ENCODE peak calls at places on chromosomes 11 and 22, in nine cellular contexts. I, S, B, L, Z, U, C, J and D are unnamed samples.

GRCh38 chr11:10930961-10931760 is 73.3 kb upstream of the ZBED5 start:
- DNase-seq in Z (peak; percentile 67), S (peak; percentile 47), C (peak; percentile 19), I (peak; percentile 95), B (peak; percentile 29), U (peak; percentile 89), J (peak; percentile 52), L (peak; percentile 80), D (peak; percentile 39)

GRCh38 chr22:19863571-19863970 is 8.9 kb upstream of the GNB1L start:
- DNase-seq in Z (no peak), I (no peak), C (no peak), J (no peak), L (no peak), U (no peak), B (no peak), S (no peak), D (no peak)

GRCh38 chr11:125284209-125284608 is 119.7 kb downstream of the PKNOX2 start:
- DNase-seq in U (no peak), I (no peak), C (no peak), J (no peak), L (no peak), S (no peak), Z (no peak), B (no peak), D (no peak)

GRCh38 chr11:62087694-62088093 is 36.1 kb upstream of the INCENP start:
- DNase-seq in I (no peak), S (no peak), C (no peak), Z (no peak), U (no peak), J (no peak), B (no peak), L (no peak), D (no peak)

GRCh38 chr22:36445158-36445668 is 36.2 kb downstream of the TXN2 start:
- DNase-seq in J (no peak), B (no peak), C (no peak), I (peak; percentile 71), S (no peak), L (peak; percentile 99), Z (no peak), U (peak; percentile 96), D (no peak)

GRCh38 chr11:86938900-86939880 is 16.0 kb downstream of the FZD4 start:
- DNase-seq in B (no peak), S (no peak), U (peak; percentile 66), J (no peak), L (no peak), Z (peak; percentile 49), I (peak; percentile 87), C (no peak), D (no peak)

GRCh38 chr11:62122076-62122475 is 1.7 kb upstream of the INCENP start:
- DNase-seq in U (no peak), Z (no peak), J (no peak), I (peak; percentile 19), C (no peak), B (no peak), L (no peak), S (no peak), D (no peak)

GRCh38 chr11:96337541-96338530 is 5.2 kb downstream of the MAML2 start:
- DNase-seq in U (peak; percentile 57), I (peak; percentile 78), L (peak; percentile 44), C (no peak), Z (peak; percentile 24), B (no peak), S (no peak), J (no peak), D (peak; percentile 18)

GRCh38 chr11:74418509-74418895 is 20.3 kb upstream of the PGM2L1 start:
- DNase-seq in J (peak; percentile 67), I (peak; percentile 67), Z (no peak), B (peak; percentile 57), C (no peak), U (peak; percentile 86), S (no peak), L (peak; percentile 92), D (no peak)

GRCh38 chr11:11211888-11212287 is 141.2 kb downstream of the CSNK2A3 start:
- DNase-seq in B (no peak), S (no peak), Z (no peak), C (no peak), L (no peak), J (no peak), I (no peak), U (no peak), D (no peak)

GRCh38 chr22:40238425-40239344 is 61.0 kb downstream of the TNRC6B start:
- DNase-seq in S (no peak), B (peak; percentile 51), C (no peak), U (peak; percentile 87), L (peak; percentile 85), I (peak; percentile 48), J (peak; percentile 65), Z (no peak), D (no peak)

GRCh38 chr11:102955624-102956023 is at the start of gene MMP13:
- DNase-seq in I (no peak), U (no peak), Z (no peak), J (no peak), S (no peak), L (peak; percentile 66), B (no peak), C (no peak), D (no peak)

GRCh38 chr22:29733362-29734322 is 13.8 kb downstream of the CABP7 start:
- DNase-seq in L (no peak), C (no peak), U (no peak), I (no peak), Z (no peak), B (no peak), J (no peak), S (no peak), D (no peak)

GRCh38 chr11:131486100-131486499 is 115.7 kb downstream of the NTM start:
- DNase-seq in S (peak; percentile 34), U (peak; percentile 36), J (no peak), I (peak; percentile 3), C (no peak), Z (no peak), B (no peak), L (peak; percentile 23), D (no peak)

GRCh38 chr11:117823941-117824420 is 563 bp downstream of the FXYD2 start:
- DNase-seq in U (no peak), L (peak; percentile 33), C (peak; percentile 31), J (no peak), Z (no peak), B (peak; percentile 67), S (no peak), I (no peak), D (no peak)

GRCh38 chr11:94623120-94623735 is 56.1 kb downstream of the PIWIL4 start:
- DNase-seq in I (peak; percentile 88), U (peak; percentile 75), B (peak; percentile 60), L (peak; percentile 70), C (peak; percentile 32), Z (peak; percentile 44), J (peak; percentile 72), S (peak; percentile 20), D (peak; percentile 8)

GRCh38 chr22:50059185-50059880 is 1.2 kb upstream of the TTLL8 start:
- DNase-seq in L (no peak), J (peak; percentile 18), B (no peak), U (peak; percentile 32), S (no peak), Z (no peak), I (peak; percentile 58), C (no peak), D (no peak)

GRCh38 chr11:2445107-2445947 is 519 bp downstream of the KCNQ1 start:
- DNase-seq in L (no peak), Z (peak; percentile 60), C (no peak), B (no peak), I (no peak), S (no peak), J (no peak), U (no peak), D (no peak)

GRCh38 chr11:1796297-1797011 is 32.7 kb upstream of the CTSD start:
- DNase-seq in U (no peak), L (no peak), J (no peak), I (no peak), S (no peak), C (no peak), B (no peak), Z (no peak), D (no peak)

GRCh38 chr11:11748706-11749365 is 92.9 kb upstream of the USP47 start:
- DNase-seq in S (no peak), J (peak; percentile 10), I (no peak), L (peak; percentile 33), B (no peak), U (peak; percentile 51), Z (no peak), C (no peak), D (no peak)